ENCODE peak calls at places on chromosome 13, in six cellular contexts. F is colonic mucosa, M is H9, K is NCI-H1694, X is brain microvascular endothelial cell, O is lower leg skin. L is an unnamed sample.

GRCh38 chr13:39317284-39317683 is 279.0 kb downstream of the NHLRC3 start:
- DNase-seq in F (no peak), M (no peak), K (no peak), X (peak; percentile 29), O (no peak), L (no peak)

GRCh38 chr13:31236211-31236786 is 36.5 kb downstream of the B3GLCT start:
- DNase-seq in F (no peak), M (no peak), K (peak; percentile 34), X (peak; percentile 42), O (no peak), L (no peak)

GRCh38 chr13:107421028-107421427 is 794.3 kb downstream of the LIG4 start:
- DNase-seq in F (no peak), M (no peak), K (no peak), X (peak; percentile 35), O (no peak), L (no peak)

GRCh38 chr13:62512194-62513141 is 1096.8 kb upstream of the PCDH20 start:
- DNase-seq in F (peak; percentile 18), M (peak; percentile 73), K (no peak), X (peak; percentile 0), O (no peak), L (no peak)

GRCh38 chr13:78326608-78327007 is 276.7 kb downstream of the POU4F1 start:
- DNase-seq in F (no peak), M (no peak), K (peak; percentile 66), X (no peak), O (no peak), L (no peak)

GRCh38 chr13:65911546-65912193 is 1318.5 kb downstream of the PCDH9 start:
- DNase-seq in F (no peak), M (no peak), K (no peak), X (no peak), O (no peak), L (no peak)

GRCh38 chr13:34369925-34370324 is 552.0 kb downstream of the RFC3 start:
- DNase-seq in F (no peak), M (no peak), K (no peak), X (no peak), O (no peak), L (no peak)

GRCh38 chr13:73167046-73167820 is 108.4 kb downstream of the KLF5 start:
- DNase-seq in F (no peak), M (no peak), K (no peak), X (no peak), O (no peak), L (no peak)

GRCh38 chr13:112685856-112686255 is 4.0 kb upstream of the ATP11A start:
- DNase-seq in F (no peak), M (peak; percentile 7), K (no peak), X (no peak), O (peak; percentile 28), L (no peak)

GRCh38 chr13:104143760-104144406 is 1077.7 kb upstream of the SLC10A2 start:
- DNase-seq in F (no peak), M (peak; percentile 29), K (no peak), X (no peak), O (no peak), L (no peak)

GRCh38 chr13:86572115-86572514 is 772.9 kb upstream of the SLITRK6 start:
- DNase-seq in F (no peak), M (no peak), K (no peak), X (no peak), O (no peak), L (no peak)

GRCh38 chr13:44575741-44576395 is at the start of gene TSC22D1:
- DNase-seq in F (peak; percentile 65), M (peak; percentile 33), K (peak; percentile 7), X (peak; percentile 45), O (peak; percentile 90), L (peak; percentile 48)

GRCh38 chr13:106083620-106084350 is 451.7 kb downstream of the EFNB2 start:
- DNase-seq in F (peak; percentile 63), M (peak; percentile 47), K (peak; percentile 2), X (peak; percentile 60), O (no peak), L (peak; percentile 54)

GRCh38 chr13:100987993-100988392 is 313.4 kb upstream of the TMTC4 start:
- DNase-seq in F (no peak), M (peak; percentile 49), K (no peak), X (peak; percentile 41), O (no peak), L (no peak)

GRCh38 chr13:87952377-87952776 is 281.2 kb downstream of the SLITRK5 start:
- DNase-seq in F (no peak), M (no peak), K (no peak), X (no peak), O (no peak), L (no peak)

GRCh38 chr13:32136061-32136460 is 104.5 kb downstream of the FRY start:
- DNase-seq in F (no peak), M (no peak), K (no peak), X (no peak), O (no peak), L (no peak)

GRCh38 chr13:103805771-103806170 is 739.6 kb upstream of the SLC10A2 start:
- DNase-seq in F (no peak), M (no peak), K (no peak), X (no peak), O (no peak), L (no peak)

GRCh38 chr13:99955747-99956472 is 15.7 kb downstream of the ZIC5 start:
- DNase-seq in F (no peak), M (peak; percentile 47), K (no peak), X (peak; percentile 16), O (no peak), L (no peak)